ENCODE peak calls at places on chromosomes 7 and 10, in four cellular contexts. S is iris pigment epithelial cell, L is cardiac muscle cell, T is DMS153. P is an unnamed sample.

GRCh38 chr10:24208661-24209420 is at the start of gene KIAA1217:
- DNase-seq in S (peak; percentile 59), L (peak; percentile 55), T (no peak), P (peak; percentile 71)

GRCh38 chr10:13048762-13049161 is 47.2 kb upstream of the CCDC3 start:
- DNase-seq in S (no peak), L (no peak), T (no peak), P (no peak)

GRCh38 chr10:43264987-43265798 is 1.7 kb downstream of the RASGEF1A start:
- DNase-seq in S (no peak), L (no peak), T (no peak), P (no peak)

GRCh38 chr10:71939861-71940474 is 24.2 kb upstream of the CHST3 start:
- DNase-seq in S (no peak), L (no peak), T (no peak), P (no peak)

GRCh38 chr10:36412942-36413341 is 712.5 kb upstream of the ANKRD30A start:
- DNase-seq in S (no peak), L (no peak), T (no peak), P (no peak)

GRCh38 chr10:96493254-96493653 is 20.5 kb downstream of the TLL2 start:
- DNase-seq in S (no peak), L (no peak), T (no peak), P (no peak)

GRCh38 chr7:114048386-114049235 is 129.8 kb upstream of the PPP1R3A start:
- DNase-seq in S (peak; percentile 26), L (peak; percentile 34), T (no peak), P (no peak)

GRCh38 chr10:97708976-97709745 is 4.4 kb upstream of the MARVELD1 start:
- DNase-seq in S (peak; percentile 81), L (peak; percentile 89), T (no peak), P (peak; percentile 71)

GRCh38 chr10:131901181-131901829 is 497 bp downstream of the PPP2R2D start:
- DNase-seq in S (peak; percentile 35), L (peak; percentile 42), T (no peak), P (no peak)

GRCh38 chr7:70681847-70682350 is 450.0 kb upstream of the GALNT17 start:
- DNase-seq in S (no peak), L (no peak), T (no peak), P (no peak)

GRCh38 chr10:121436630-121437311 is 161.5 kb downstream of the FGFR2 start:
- DNase-seq in S (no peak), L (no peak), T (no peak), P (peak; percentile 42)

GRCh38 chr10:42979181-42979580 is 97.7 kb upstream of the RET start:
- DNase-seq in S (no peak), L (no peak), T (no peak), P (no peak)

GRCh38 chr10:131948501-131948900 is 33.2 kb downstream of the BNIP3 start:
- DNase-seq in S (no peak), L (no peak), T (no peak), P (no peak)

GRCh38 chr7:105149827-105150226 is 135.8 kb downstream of the KMT2E start:
- DNase-seq in S (peak; percentile 66), L (peak; percentile 30), T (no peak), P (no peak)

GRCh38 chr10:12707461-12708185 is 293.9 kb downstream of the CCDC3 start:
- DNase-seq in S (peak; percentile 96), L (peak; percentile 89), T (no peak), P (peak; percentile 60)

GRCh38 chr10:17751781-17752445 is at the start of gene TMEM236:
- DNase-seq in S (no peak), L (no peak), T (no peak), P (no peak)

GRCh38 chr7:55420535-55420934 is 55.4 kb downstream of the LANCL2 start:
- DNase-seq in S (peak; percentile 71), L (peak; percentile 22), T (no peak), P (no peak)

GRCh38 chr7:55502209-55502608 is 70.1 kb downstream of the VOPP1 start:
- DNase-seq in S (no peak), L (no peak), T (no peak), P (no peak)

GRCh38 chr10:20598590-20598989 is 298.5 kb downstream of the NEBL start:
- DNase-seq in S (peak; percentile 89), L (peak; percentile 77), T (no peak), P (no peak)

GRCh38 chr10:14116837-14117236 is 213.9 kb downstream of the FRMD4A start:
- DNase-seq in S (no peak), L (no peak), T (no peak), P (no peak)

GRCh38 chr10:11631291-11631690 is 19.8 kb upstream of the USP6NL start:
- DNase-seq in S (no peak), L (no peak), T (no peak), P (no peak)

GRCh38 chr7:44057181-44057848 is 8.1 kb downstream of the PGAM2 start:
- DNase-seq in S (no peak), L (no peak), T (no peak), P (no peak)

GRCh38 chr10:115141254-115141653 is 48.1 kb downstream of the ATRNL1 start:
- DNase-seq in S (peak; percentile 25), L (peak; percentile 29), T (no peak), P (peak; percentile 32)

GRCh38 chr7:117035463-117035862 is 82.2 kb downstream of the ST7 start:
- DNase-seq in S (no peak), L (no peak), T (no peak), P (no peak)

GRCh38 chr10:132455986-132456847 is 59.2 kb downstream of the PWWP2B start:
- DNase-seq in S (no peak), L (no peak), T (no peak), P (no peak)

GRCh38 chr10:8602821-8603220 is 548.3 kb downstream of the GATA3 start:
- DNase-seq in S (no peak), L (no peak), T (no peak), P (no peak)

P was measured in HAP-1.